ENCODE peak calls at places on chromosomes 16 and 17, in ten cellular contexts. K, U, O, N, P, C, Y, X, J and M are unnamed samples.

GRCh38 chr17:3886776-3887175 is 6.1 kb downstream of the CAMKK1 start:
- DNase-seq in N (no peak), J (no peak), C (no peak), Y (no peak), P (no peak), U (no peak), O (no peak), X (no peak), K (no peak), M (no peak)

GRCh38 chr17:6427284-6427781 is 7.6 kb downstream of the AIPL1 start:
- DNase-seq in X (no peak), N (peak), U (no peak), K (peak), Y (no peak), C (no peak), J (no peak), P (no peak), O (peak), M (no peak)

GRCh38 chr17:29059281-29059680 is 16.3 kb downstream of the PIPOX start:
- DNase-seq in Y (no peak), U (no peak), P (no peak), K (peak), J (no peak), O (peak), N (no peak), C (no peak), X (no peak), M (no peak)

GRCh38 chr17:44555056-44555455 is 2.2 kb upstream of the FZD2 start:
- DNase-seq in X (no peak), N (no peak), O (no peak), K (no peak), U (no peak), Y (no peak), P (no peak), C (no peak), J (no peak), M (peak)

GRCh38 chr17:57747221-57748017 is 2.3 kb upstream of the CCDC182 start:
- DNase-seq in N (peak), J (peak), X (no peak), O (peak), C (no peak), P (no peak), K (peak), Y (peak), U (peak), M (peak)

GRCh38 chr16:31460582-31461002 is 1.3 kb downstream of the ARMC5 start:
- DNase-seq in K (peak), C (no peak), Y (no peak), X (no peak), U (no peak), O (peak), N (no peak), P (no peak), J (no peak), M (peak)

GRCh38 chr16:69424935-69425784 is 741 bp downstream of the CYB5B start:
- DNase-seq in K (peak), P (no peak), X (no peak), N (no peak), O (no peak), C (no peak), Y (no peak), U (no peak), J (no peak), M (no peak)

GRCh38 chr16:83365166-83365565 is 442.6 kb upstream of the HSBP1 start:
- DNase-seq in K (no peak), U (no peak), Y (no peak), J (no peak), O (peak), X (no peak), C (no peak), N (no peak), P (no peak), M (no peak)

GRCh38 chr17:32519769-32520701 is 33.2 kb downstream of the CDK5R1 start:
- DNase-seq in U (no peak), N (peak), O (no peak), J (no peak), X (no peak), C (no peak), P (no peak), Y (no peak), K (no peak), M (no peak)

GRCh38 chr16:28977703-28978641 is 3.4 kb downstream of the SPNS1 start:
- DNase-seq in J (no peak), O (no peak), X (no peak), U (no peak), Y (no peak), K (peak), C (no peak), P (peak), N (no peak), M (no peak)